ENCODE peak calls at places on chromosomes 4 and X, in four cellular contexts. P is BJ, X is Calu3, I is head of caudate nucleus. Z is an unnamed sample.

GRCh38 chr4:167219090-167219489 is 15.2 kb downstream of the SPOCK3 start:
- DNase-seq in X (no peak), P (no peak), I (no peak), Z (no peak)

GRCh38 chrX:148135738-148136137 is 154.6 kb downstream of the FMR1NB start:
- DNase-seq in X (no peak), P (no peak), I (no peak), Z (no peak)

GRCh38 chr4:52317361-52317879 is 266.3 kb downstream of the SPATA18 start:
- DNase-seq in P (no peak), I (no peak), X (no peak), Z (no peak)

GRCh38 chr4:38815879-38816782 is 11.5 kb upstream of the TLR1 start:
- DNase-seq in I (no peak), P (no peak), X (no peak), Z (no peak)

GRCh38 chr4:46931981-46932380 is 22.9 kb upstream of the COX7B2 start:
- DNase-seq in P (no peak), I (peak; percentile 20), X (peak; percentile 30), Z (peak; percentile 35)

GRCh38 chrX:129957241-129958099 is 25.0 kb upstream of the BCORL1 start:
- DNase-seq in X (peak; percentile 51), I (peak; percentile 49), P (no peak), Z (no peak)

GRCh38 chr4:113674251-113674650 is 87.3 kb downstream of the CAMK2D start:
- DNase-seq in I (no peak), X (no peak), P (no peak), Z (no peak)

GRCh38 chrX:71106427-71106826 is at the start of gene CXorf65:
- DNase-seq in X (no peak), P (no peak), I (no peak), Z (no peak)

GRCh38 chrX:8743126-8743732 is 11.3 kb upstream of the ANOS1 start:
- DNase-seq in X (peak; percentile 76), P (no peak), I (peak; percentile 54), Z (no peak)

GRCh38 chr4:51930557-51930956 is 87.6 kb downstream of the DCUN1D4 start:
- DNase-seq in I (no peak), X (no peak), P (no peak), Z (no peak)

GRCh38 chrX:9913041-9913440 is 54.1 kb upstream of the CLDN34 start:
- DNase-seq in P (no peak), I (no peak), X (peak; percentile 13), Z (no peak)

GRCh38 chrX:40410859-40411258 is 169.9 kb upstream of the ATP6AP2 start:
- DNase-seq in P (no peak), X (no peak), I (no peak), Z (no peak)

GRCh38 chr4:11471613-11472012 is 42.9 kb upstream of the HS3ST1 start:
- DNase-seq in X (peak; percentile 27), I (no peak), P (no peak), Z (no peak)

GRCh38 chr4:38365748-38366310 is 298.2 kb upstream of the KLF3 start:
- DNase-seq in I (no peak), X (no peak), P (no peak), Z (no peak)

GRCh38 chr4:107069049-107069448 is 32.9 kb upstream of the DKK2 start:
- DNase-seq in P (no peak), I (no peak), X (no peak), Z (no peak)

GRCh38 chr4:105399535-105400161 is 74.2 kb downstream of the PPA2 start:
- DNase-seq in X (no peak), I (no peak), P (peak; percentile 47), Z (no peak)

GRCh38 chr4:102869569-102870227 is 906 bp downstream of the CISD2 start:
- DNase-seq in P (no peak), X (no peak), I (peak; percentile 19), Z (no peak)

GRCh38 chr4:67292649-67293048 is 252.7 kb downstream of the CENPC start:
- DNase-seq in P (no peak), I (no peak), X (no peak), Z (no peak)

GRCh38 chr4:42915484-42915883 is 23.0 kb downstream of the GRXCR1 start:
- DNase-seq in I (no peak), P (no peak), X (no peak), Z (no peak)

Z was measured in neuronal stem cell.